ENCODE peak calls at places on chromosomes 13 and 19, in five cellular contexts. B is left lobe of liver, H is cardiac muscle cell, D is GM19239, E is heart left ventricle. Q is an unnamed sample.

GRCh38 chr19:3457531-3458228 is 22.6 kb downstream of the SMIM24 start:
- DNase-seq in B (no peak), H (no peak), D (no peak), E (no peak), Q (no peak)

GRCh38 chr19:11405846-11406643 is 13.1 kb downstream of the RGL3 start:
- DNase-seq in B (no peak), H (no peak), D (no peak), E (peak; percentile 28), Q (no peak)

GRCh38 chr19:15180451-15181390 is 20.1 kb downstream of the NOTCH3 start:
- DNase-seq in B (no peak), H (peak; percentile 43), D (no peak), E (no peak), Q (peak; percentile 60)

GRCh38 chr13:86445584-86446140 is 646.4 kb upstream of the SLITRK6 start:
- DNase-seq in B (no peak), H (no peak), D (no peak), E (no peak), Q (no peak)

GRCh38 chr13:21917046-21918010 is 246.5 kb downstream of the FGF9 start:
- DNase-seq in B (no peak), H (no peak), D (no peak), E (no peak), Q (no peak)

GRCh38 chr13:60590775-60591174 is 193.8 kb downstream of the TDRD3 start:
- DNase-seq in B (no peak), H (no peak), D (no peak), E (no peak), Q (no peak)

GRCh38 chr13:113489549-113490495 is 689 bp downstream of the DCUN1D2 start:
- DNase-seq in B (peak; percentile 46), H (peak; percentile 38), D (no peak), E (peak; percentile 47), Q (peak; percentile 60)

GRCh38 chr19:49846408-49846807 is 4.6 kb upstream of the PTOV1 start:
- DNase-seq in B (no peak), H (no peak), D (no peak), E (no peak), Q (no peak)

GRCh38 chr19:2270157-2270571 is 11.8 kb downstream of the PEAK3 start:
- DNase-seq in B (peak; percentile 72), H (no peak), D (no peak), E (no peak), Q (no peak)

GRCh38 chr13:84844473-84844872 is 954.7 kb downstream of the SLITRK6 start:
- DNase-seq in B (no peak), H (peak; percentile 20), D (no peak), E (no peak), Q (peak; percentile 49)

GRCh38 chr13:51564671-51565070 is 19.6 kb upstream of the WDFY2 start:
- DNase-seq in B (no peak), H (no peak), D (no peak), E (no peak), Q (no peak)

GRCh38 chr13:40101708-40102359 is 446.4 kb downstream of the COG6 start:
- DNase-seq in B (no peak), H (no peak), D (no peak), E (no peak), Q (no peak)

Q was measured in RKO.